ENCODE peak calls at places on chromosome 20, in four cellular contexts. J is iPS-NIHi11; P is stomach; T is stimulated activated CD8-positive, alpha-beta memory T cell treated with anti-CD3 and anti-CD28 coated beads, Interleukin-4, amount 100 ng/mL, for 48 hours. L is an unnamed sample.
A peak's percentile ranks its signal among the peaks of the same experiment; 100 is the strongest.

GRCh38 chr20:54140927-54141566 is 32.7 kb downstream of the CYP24A1 start:
- DNase-seq in J (no peak), P (no peak), T (no peak), L (no peak)

GRCh38 chr20:16261733-16262277 is 311.4 kb downstream of the KIF16B start:
- DNase-seq in J (no peak), P (no peak), T (no peak), L (peak; percentile 11)

GRCh38 chr20:6269163-6269873 is 146.5 kb upstream of the FERMT1 start:
- DNase-seq in J (no peak), P (no peak), T (no peak), L (no peak)

GRCh38 chr20:57788936-57789613 is 79.3 kb upstream of the PMEPA1 start:
- DNase-seq in J (no peak), P (no peak), T (no peak), L (peak; percentile 47)

GRCh38 chr20:37267684-37268313 is 6.2 kb upstream of the GHRH start:
- DNase-seq in J (peak; percentile 51), P (no peak), T (no peak), L (no peak)

GRCh38 chr20:54557836-54558590 is 82.6 kb downstream of the DOK5 start:
- DNase-seq in J (no peak), P (no peak), T (no peak), L (no peak)

GRCh38 chr20:36544134-36545018 is 3.1 kb downstream of the MYL9 start:
- DNase-seq in J (no peak), P (no peak), T (no peak), L (no peak)

GRCh38 chr20:11949711-11950110 is 32.0 kb downstream of the BTBD3 start:
- DNase-seq in J (no peak), P (no peak), T (no peak), L (no peak)

GRCh38 chr20:33841439-33841799 is 30.3 kb downstream of the CHMP4B start:
- DNase-seq in J (no peak), P (no peak), T (no peak), L (no peak)

GRCh38 chr20:53677447-53678314 is 84.0 kb upstream of the ZNF217 start:
- DNase-seq in J (peak; percentile 33), P (peak; percentile 47), T (no peak), L (peak; percentile 82)